ENCODE peak calls at places on chromosomes 16 and 17, in eight cellular contexts. Q, W, V, D, M, L, T and J are unnamed samples.

GRCh38 chr17:60103957-60104356 is 25.2 kb upstream of the HEATR6 start:
- DNase-seq in Q (no peak), W (no peak), V (no peak), D (no peak), M (no peak), L (no peak), T (no peak), J (no peak)

GRCh38 chr17:16434662-16435061 is 19.3 kb downstream of the TRPV2 start:
- DNase-seq in Q (no peak), W (peak; percentile 51), V (no peak), D (no peak), M (no peak), L (no peak), T (no peak), J (no peak)

GRCh38 chr16:75433732-75434413 is 570 bp upstream of the CFDP1 start:
- DNase-seq in Q (peak; percentile 69), W (peak; percentile 89), V (peak; percentile 28), D (peak; percentile 95), M (no peak), L (no peak), T (peak; percentile 97), J (peak; percentile 83)

GRCh38 chr17:65800655-65801054 is 239.2 kb upstream of the AXIN2 start:
- DNase-seq in Q (no peak), W (no peak), V (no peak), D (no peak), M (no peak), L (no peak), T (no peak), J (no peak)

GRCh38 chr17:31869797-31870568 is 10.9 kb upstream of the COPRS start:
- DNase-seq in Q (no peak), W (no peak), V (no peak), D (no peak), M (no peak), L (no peak), T (no peak), J (no peak)

GRCh38 chr17:57714660-57715059 is 30.4 kb downstream of the CCDC182 start:
- DNase-seq in Q (no peak), W (no peak), V (no peak), D (no peak), M (no peak), L (no peak), T (no peak), J (no peak)

GRCh38 chr16:62254847-62255246 is 218.6 kb upstream of the CDH8 start:
- DNase-seq in Q (peak; percentile 74), W (no peak), V (no peak), D (no peak), M (no peak), L (no peak), T (no peak), J (no peak)

GRCh38 chr17:64728041-64728695 is 66.1 kb upstream of the SMURF2 start:
- DNase-seq in Q (no peak), W (no peak), V (no peak), D (no peak), M (no peak), L (no peak), T (peak; percentile 29), J (no peak)

GRCh38 chr16:54936086-54936978 is 5.7 kb downstream of the IRX5 start:
- DNase-seq in Q (no peak), W (peak; percentile 75), V (no peak), D (no peak), M (no peak), L (no peak), T (peak; percentile 32), J (peak; percentile 24)

GRCh38 chr16:17565605-17566004 is 94.8 kb upstream of the XYLT1 start:
- DNase-seq in Q (no peak), W (no peak), V (no peak), D (no peak), M (no peak), L (peak; percentile 4), T (no peak), J (no peak)
- TF ChIP-seq CTCF in Q (no peak), W (peak; percentile 1), V (no peak), D (no peak), M (no peak), L (peak; percentile 10), T (no peak), J (peak; percentile 10)

GRCh38 chr16:86039606-86040005 is 140.6 kb downstream of the IRF8 start:
- DNase-seq in Q (no peak), W (no peak), V (no peak), D (no peak), M (no peak), L (no peak), T (no peak), J (no peak)

GRCh38 chr16:86040496-86040895 is 141.5 kb downstream of the IRF8 start:
- DNase-seq in Q (no peak), W (no peak), V (no peak), D (no peak), M (no peak), L (no peak), T (no peak), J (no peak)

GRCh38 chr16:86042996-86043725 is 144.2 kb downstream of the IRF8 start:
- DNase-seq in Q (no peak), W (no peak), V (no peak), D (no peak), M (no peak), L (no peak), T (no peak), J (no peak)

GRCh38 chr16:86041205-86041604 is 142.2 kb downstream of the IRF8 start:
- DNase-seq in Q (no peak), W (no peak), V (no peak), D (no peak), M (no peak), L (no peak), T (no peak), J (no peak)

GRCh38 chr16:86041807-86042206 is 142.8 kb downstream of the IRF8 start:
- DNase-seq in Q (no peak), W (no peak), V (no peak), D (no peak), M (no peak), L (no peak), T (no peak), J (no peak)
- TF ChIP-seq CTCF in Q (no peak), W (no peak), V (no peak), D (no peak), M (no peak), L (no peak), T (no peak), J (no peak)

GRCh38 chr16:15044286-15044685 is 11.6 kb downstream of the NTAN1 start:
- DNase-seq in Q (no peak), W (no peak), V (no peak), D (no peak), M (no peak), L (no peak), T (no peak), J (no peak)

GRCh38 chr16:15043344-15043743 is 12.5 kb downstream of the NTAN1 start:
- DNase-seq in Q (no peak), W (no peak), V (no peak), D (no peak), M (no peak), L (no peak), T (no peak), J (no peak)

GRCh38 chr16:15037745-15038144 is 18.1 kb downstream of the NTAN1 start:
- DNase-seq in Q (no peak), W (no peak), V (no peak), D (no peak), M (no peak), L (no peak), T (no peak), J (no peak)

GRCh38 chr16:15038689-15039088 is 17.2 kb downstream of the NTAN1 start:
- DNase-seq in Q (no peak), W (no peak), V (no peak), D (no peak), M (no peak), L (no peak), T (no peak), J (no peak)

GRCh38 chr16:15041260-15042011 is 14.4 kb downstream of the NTAN1 start:
- DNase-seq in Q (no peak), W (peak; percentile 56), V (peak; percentile 71), D (peak; percentile 26), M (no peak), L (no peak), T (peak; percentile 81), J (no peak)
- TF ChIP-seq CTCF in Q (no peak), W (peak; percentile 35), V (no peak), D (no peak), M (no peak), L (no peak), T (peak; percentile 4), J (no peak)

DNA sequence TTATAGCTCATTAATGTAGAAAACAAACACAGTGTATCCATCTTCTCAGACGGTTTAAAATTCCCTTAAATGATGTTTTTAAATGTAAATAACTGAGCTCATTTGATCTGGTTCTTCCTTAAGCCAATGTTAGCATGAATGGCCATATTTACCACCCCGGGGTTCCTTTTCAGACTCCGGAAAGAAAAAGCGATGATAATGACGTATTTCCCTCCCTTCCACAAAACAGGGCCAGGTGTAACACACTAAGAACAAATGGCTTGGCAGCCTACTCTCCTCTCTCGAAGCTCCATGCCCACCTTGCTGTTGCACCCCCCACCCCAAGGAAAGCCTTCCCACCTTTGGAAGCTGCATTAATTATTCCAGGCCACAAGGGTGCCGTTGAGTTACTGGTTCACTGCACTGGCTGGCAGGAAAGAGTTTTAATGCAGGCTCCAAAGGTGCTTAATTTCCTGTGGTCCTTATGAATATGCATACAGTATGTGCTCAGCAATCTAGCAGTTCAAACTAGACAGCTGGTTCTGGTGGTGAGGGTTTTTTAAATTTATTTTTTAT is 378.9 kb downstream of the WWOX start:
- DNase-seq in Q (no peak), W (peak; percentile 73), V (no peak), D (no peak), M (no peak), L (no peak), T (peak; percentile 11), J (no peak)
- TF ChIP-seq CTCF in Q (no peak), W (peak; percentile 26), V (no peak), D (peak; percentile 44), M (peak; percentile 28), L (no peak), T (peak; percentile 17), J (peak; percentile 3)

GRCh38 chr17:29038511-29039300 is 4.2 kb upstream of the PIPOX start:
- DNase-seq in Q (no peak), W (no peak), V (no peak), D (no peak), M (no peak), L (no peak), T (no peak), J (no peak)
- TF ChIP-seq CTCF in Q (no peak), W (no peak), V (no peak), D (no peak), M (no peak), L (no peak), T (no peak), J (no peak)

DNA sequence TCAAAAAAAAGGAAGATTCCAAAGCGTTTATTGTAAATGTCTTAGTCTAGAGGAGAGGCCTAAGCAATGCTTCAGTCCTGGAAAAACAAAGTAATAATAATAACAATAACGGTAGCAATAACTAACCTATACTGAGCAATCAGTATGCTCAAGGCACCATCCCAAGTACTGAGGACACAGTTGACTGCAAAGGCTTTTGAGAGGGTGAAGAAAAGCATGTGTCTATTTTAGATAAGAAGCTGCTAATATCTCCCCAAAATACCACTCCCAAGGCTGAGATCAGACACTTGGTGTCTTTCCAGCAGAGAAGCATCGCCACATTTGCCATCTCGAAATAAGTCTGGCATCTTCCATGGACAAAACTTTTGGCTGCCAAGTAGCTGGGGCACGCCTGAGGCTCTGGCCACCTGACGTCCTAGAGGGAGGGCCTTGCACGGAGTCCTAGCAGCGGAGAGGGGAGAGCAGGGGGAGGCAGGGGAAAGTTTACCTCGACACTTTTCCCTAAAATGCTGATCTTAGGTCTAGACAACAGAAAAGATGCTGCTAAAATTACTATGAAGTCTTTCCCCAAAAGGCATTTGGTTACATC is 39.0 kb downstream of the ZNF423 start:
- DNase-seq in Q (no peak), W (no peak), V (no peak), D (no peak), M (no peak), L (no peak), T (no peak), J (no peak)
- TF ChIP-seq CTCF in Q (no peak), W (no peak), V (no peak), D (no peak), M (no peak), L (no peak), T (no peak), J (no peak)